ENCODE peak calls at places on chromosomes 7 and 10, in six cellular contexts. One of them, this sample, is unnamed.

GRCh38 chr7:131173148-131173890 is 154.4 kb upstream of the MKLN1 start:
- DNase-seq in RWPE1: peak
- DNase-seq in CD8-positive, alpha-beta T cell: no peak
- DNase-seq in NCI-H1694 treated with DMSO at 0.1 percent for 48 hours: no peak
- DNase-seq in cardiac fibroblast: peak
- DNase-seq in immature natural killer cell: no peak
- DNase-seq in this sample: no peak

GRCh38 chr10:46268076-46268881 is 18.5 kb upstream of the ANTXRL start:
- DNase-seq in cardiac fibroblast: no peak
- DNase-seq in NCI-H1694 treated with DMSO at 0.1 percent for 48 hours: no peak
- DNase-seq in immature natural killer cell: no peak
- DNase-seq in CD8-positive, alpha-beta T cell: peak
- DNase-seq in RWPE1: no peak
- DNase-seq in this sample: no peak

GRCh38 chr10:45495438-45496152 is 121.6 kb downstream of the ALOX5 start:
- DNase-seq in RWPE1: no peak
- DNase-seq in CD8-positive, alpha-beta T cell: no peak
- DNase-seq in immature natural killer cell: no peak
- DNase-seq in cardiac fibroblast: peak
- DNase-seq in NCI-H1694 treated with DMSO at 0.1 percent for 48 hours: no peak
- DNase-seq in this sample: no peak

GRCh38 chr10:62562795-62563194 is 188.6 kb downstream of the ZNF365 start:
- DNase-seq in immature natural killer cell: no peak
- DNase-seq in RWPE1: no peak
- DNase-seq in cardiac fibroblast: no peak
- DNase-seq in NCI-H1694 treated with DMSO at 0.1 percent for 48 hours: no peak
- DNase-seq in CD8-positive, alpha-beta T cell: no peak
- DNase-seq in this sample: no peak

GRCh38 chr7:7180725-7181428 is 1.5 kb upstream of the C1GALT1 start:
- DNase-seq in NCI-H1694 treated with DMSO at 0.1 percent for 48 hours: no peak
- DNase-seq in cardiac fibroblast: no peak
- DNase-seq in RWPE1: no peak
- DNase-seq in immature natural killer cell: no peak
- DNase-seq in CD8-positive, alpha-beta T cell: no peak
- DNase-seq in this sample: no peak

GRCh38 chr10:110492069-110492782 is 5.5 kb upstream of the DUSP5 start:
- DNase-seq in CD8-positive, alpha-beta T cell: no peak
- DNase-seq in immature natural killer cell: no peak
- DNase-seq in NCI-H1694 treated with DMSO at 0.1 percent for 48 hours: no peak
- DNase-seq in RWPE1: no peak
- DNase-seq in cardiac fibroblast: peak
- DNase-seq in this sample: no peak

GRCh38 chr7:91357379-91357778 is 93.1 kb downstream of the FZD1 start:
- DNase-seq in immature natural killer cell: no peak
- DNase-seq in cardiac fibroblast: no peak
- DNase-seq in RWPE1: no peak
- DNase-seq in NCI-H1694 treated with DMSO at 0.1 percent for 48 hours: no peak
- DNase-seq in CD8-positive, alpha-beta T cell: no peak
- DNase-seq in this sample: no peak

GRCh38 chr10:1278304-1278703 is 222.1 kb downstream of the WDR37 start:
- DNase-seq in CD8-positive, alpha-beta T cell: no peak
- DNase-seq in RWPE1: no peak
- DNase-seq in cardiac fibroblast: no peak
- DNase-seq in NCI-H1694 treated with DMSO at 0.1 percent for 48 hours: no peak
- DNase-seq in immature natural killer cell: no peak
- DNase-seq in this sample: no peak

GRCh38 chr7:111727905-111728634 is 165.8 kb upstream of the IMMP2L start:
- DNase-seq in NCI-H1694 treated with DMSO at 0.1 percent for 48 hours: no peak
- DNase-seq in immature natural killer cell: no peak
- DNase-seq in CD8-positive, alpha-beta T cell: no peak
- DNase-seq in cardiac fibroblast: no peak
- DNase-seq in RWPE1: no peak
- DNase-seq in this sample: no peak

GRCh38 chr7:26006421-26006820 is 145.6 kb upstream of the NFE2L3 start:
- DNase-seq in immature natural killer cell: no peak
- DNase-seq in NCI-H1694 treated with DMSO at 0.1 percent for 48 hours: no peak
- DNase-seq in cardiac fibroblast: no peak
- DNase-seq in CD8-positive, alpha-beta T cell: no peak
- DNase-seq in RWPE1: no peak
- DNase-seq in this sample: no peak

GRCh38 chr7:18429547-18429946 is 66.0 kb upstream of the HDAC9 start:
- DNase-seq in NCI-H1694 treated with DMSO at 0.1 percent for 48 hours: no peak
- DNase-seq in RWPE1: peak
- DNase-seq in CD8-positive, alpha-beta T cell: no peak
- DNase-seq in immature natural killer cell: no peak
- DNase-seq in cardiac fibroblast: peak
- DNase-seq in this sample: peak

GRCh38 chr7:113331155-113331898 is 213.0 kb upstream of the SMIM30 start:
- DNase-seq in CD8-positive, alpha-beta T cell: no peak
- DNase-seq in immature natural killer cell: no peak
- DNase-seq in NCI-H1694 treated with DMSO at 0.1 percent for 48 hours: no peak
- DNase-seq in RWPE1: no peak
- DNase-seq in cardiac fibroblast: no peak
- DNase-seq in this sample: no peak

GRCh38 chr7:141366098-141366621 is 185.1 kb upstream of the AGK start:
- DNase-seq in immature natural killer cell: no peak
- DNase-seq in RWPE1: no peak
- DNase-seq in cardiac fibroblast: peak
- DNase-seq in NCI-H1694 treated with DMSO at 0.1 percent for 48 hours: no peak
- DNase-seq in CD8-positive, alpha-beta T cell: no peak
- DNase-seq in this sample: peak

GRCh38 chr7:98294798-98295382 is 13.4 kb downstream of the BRI3 start:
- DNase-seq in NCI-H1694 treated with DMSO at 0.1 percent for 48 hours: peak
- DNase-seq in CD8-positive, alpha-beta T cell: peak
- DNase-seq in immature natural killer cell: no peak
- DNase-seq in cardiac fibroblast: peak
- DNase-seq in RWPE1: peak
- DNase-seq in this sample: peak

GRCh38 chr7:110442386-110442837 is 648.5 kb upstream of the LRRN3 start:
- DNase-seq in RWPE1: peak
- DNase-seq in CD8-positive, alpha-beta T cell: no peak
- DNase-seq in NCI-H1694 treated with DMSO at 0.1 percent for 48 hours: peak
- DNase-seq in immature natural killer cell: no peak
- DNase-seq in cardiac fibroblast: peak
- DNase-seq in this sample: peak

GRCh38 chr10:60607409-60607808 is 170.9 kb upstream of the CDK1 start:
- DNase-seq in RWPE1: no peak
- DNase-seq in immature natural killer cell: no peak
- DNase-seq in cardiac fibroblast: no peak
- DNase-seq in NCI-H1694 treated with DMSO at 0.1 percent for 48 hours: peak
- DNase-seq in CD8-positive, alpha-beta T cell: no peak
- DNase-seq in this sample: no peak

GRCh38 chr7:71633571-71634008 is 501.6 kb downstream of the GALNT17 start:
- DNase-seq in immature natural killer cell: no peak
- DNase-seq in NCI-H1694 treated with DMSO at 0.1 percent for 48 hours: peak
- DNase-seq in CD8-positive, alpha-beta T cell: no peak
- DNase-seq in cardiac fibroblast: peak
- DNase-seq in RWPE1: peak
- DNase-seq in this sample: no peak

GRCh38 chr10:102266670-102267069 is 21.3 kb downstream of the GBF1 start:
- DNase-seq in RWPE1: no peak
- DNase-seq in immature natural killer cell: no peak
- DNase-seq in cardiac fibroblast: no peak
- DNase-seq in CD8-positive, alpha-beta T cell: no peak
- DNase-seq in NCI-H1694 treated with DMSO at 0.1 percent for 48 hours: no peak
- DNase-seq in this sample: no peak

GRCh38 chr10:36621346-36621745 is 504.1 kb upstream of the ANKRD30A start:
- DNase-seq in CD8-positive, alpha-beta T cell: no peak
- DNase-seq in immature natural killer cell: no peak
- DNase-seq in NCI-H1694 treated with DMSO at 0.1 percent for 48 hours: no peak
- DNase-seq in RWPE1: no peak
- DNase-seq in cardiac fibroblast: peak
- DNase-seq in this sample: no peak

GRCh38 chr10:99700649-99701048 is 31.3 kb downstream of the COX15 start:
- DNase-seq in immature natural killer cell: no peak
- DNase-seq in RWPE1: no peak
- DNase-seq in cardiac fibroblast: no peak
- DNase-seq in NCI-H1694 treated with DMSO at 0.1 percent for 48 hours: no peak
- DNase-seq in CD8-positive, alpha-beta T cell: no peak
- DNase-seq in this sample: no peak

GRCh38 chr7:42144253-42145002 is 92.6 kb downstream of the GLI3 start:
- DNase-seq in RWPE1: no peak
- DNase-seq in immature natural killer cell: no peak
- DNase-seq in NCI-H1694 treated with DMSO at 0.1 percent for 48 hours: no peak
- DNase-seq in cardiac fibroblast: peak
- DNase-seq in CD8-positive, alpha-beta T cell: no peak
- DNase-seq in this sample: peak

GRCh38 chr10:90373911-90374310 is 483.9 kb downstream of the HTR7 start:
- DNase-seq in immature natural killer cell: no peak
- DNase-seq in NCI-H1694 treated with DMSO at 0.1 percent for 48 hours: no peak
- DNase-seq in RWPE1: no peak
- DNase-seq in cardiac fibroblast: peak
- DNase-seq in CD8-positive, alpha-beta T cell: no peak
- DNase-seq in this sample: no peak

GRCh38 chr10:80444646-80445319 is 9.3 kb upstream of the TSPAN14 start:
- DNase-seq in NCI-H1694 treated with DMSO at 0.1 percent for 48 hours: peak
- DNase-seq in immature natural killer cell: peak
- DNase-seq in CD8-positive, alpha-beta T cell: peak
- DNase-seq in RWPE1: peak
- DNase-seq in cardiac fibroblast: peak
- DNase-seq in this sample: peak

GRCh38 chr10:42475168-42476098 is 162.9 kb downstream of the ZNF33B start:
- DNase-seq in RWPE1: peak
- DNase-seq in CD8-positive, alpha-beta T cell: no peak
- DNase-seq in NCI-H1694 treated with DMSO at 0.1 percent for 48 hours: no peak
- DNase-seq in cardiac fibroblast: peak
- DNase-seq in immature natural killer cell: no peak
- DNase-seq in this sample: peak

GRCh38 chr10:84946984-84947383 is 618.6 kb downstream of the CCSER2 start:
- DNase-seq in immature natural killer cell: no peak
- DNase-seq in RWPE1: no peak
- DNase-seq in cardiac fibroblast: no peak
- DNase-seq in CD8-positive, alpha-beta T cell: no peak
- DNase-seq in NCI-H1694 treated with DMSO at 0.1 percent for 48 hours: peak
- DNase-seq in this sample: no peak

GRCh38 chr7:26368542-26368941 is 76.9 kb downstream of the SNX10 start:
- DNase-seq in RWPE1: no peak
- DNase-seq in NCI-H1694 treated with DMSO at 0.1 percent for 48 hours: no peak
- DNase-seq in cardiac fibroblast: no peak
- DNase-seq in immature natural killer cell: no peak
- DNase-seq in CD8-positive, alpha-beta T cell: no peak
- DNase-seq in this sample: peak

GRCh38 chr10:91198781-91199180 is 21.7 kb upstream of the PCGF5 start:
- DNase-seq in cardiac fibroblast: peak
- DNase-seq in CD8-positive, alpha-beta T cell: no peak
- DNase-seq in immature natural killer cell: peak
- DNase-seq in RWPE1: no peak
- DNase-seq in NCI-H1694 treated with DMSO at 0.1 percent for 48 hours: no peak
- DNase-seq in this sample: no peak

GRCh38 chr7:33143996-33144718 is 14.8 kb downstream of the BBS9 start:
- DNase-seq in CD8-positive, alpha-beta T cell: no peak
- DNase-seq in RWPE1: no peak
- DNase-seq in NCI-H1694 treated with DMSO at 0.1 percent for 48 hours: no peak
- DNase-seq in cardiac fibroblast: peak
- DNase-seq in immature natural killer cell: no peak
- DNase-seq in this sample: no peak